ENCODE peak calls at places on chromosomes 12 and 14, in nine cellular contexts. O is GM04503; D is lung; H is activated CD4-positive, alpha-beta T cell treated with anti-CD3 and anti-CD28 coated beads for 48 hours; M is mesothelial cell of epicardium; N is T follicular helper cell; F is stimulated activated CD8-positive, alpha-beta memory T cell treated with anti-CD3 and anti-CD28 coated beads, Interleukin-7, amount 100 ng/mL, for 1 hour; X is myocyte; T is activated T-helper 1 cell treated with anti-CD3 and anti-CD28 coated beads, Interleukin-2, amount 50 U/mL, for 16 hours. I is an unnamed sample.

GRCh38 chr12:77923882-77924281 is 93.2 kb downstream of the NAV3 start:
- DNase-seq in X (no peak), O (no peak), M (no peak), N (no peak), D (no peak), H (no peak), F (no peak), T (no peak), I (no peak)

GRCh38 chr14:68513137-68513536 is 279.7 kb downstream of the ZFP36L1 start:
- DNase-seq in M (no peak), T (no peak), F (no peak), O (no peak), H (no peak), D (no peak), X (no peak), N (no peak), I (no peak)

GRCh38 chr12:12559699-12560296 is 2.9 kb downstream of the DUSP16 start:
- DNase-seq in O (no peak), X (no peak), H (no peak), T (no peak), N (no peak), F (no peak), M (no peak), D (no peak), I (no peak)

GRCh38 chr12:15918066-15918465 is 6.9 kb downstream of the DERA start:
- DNase-seq in T (no peak), D (no peak), F (no peak), X (no peak), O (no peak), M (no peak), N (no peak), H (no peak), I (no peak)

GRCh38 chr12:10600988-10601387 is 12.4 kb downstream of the MAGOHB start:
- DNase-seq in D (no peak), X (no peak), M (no peak), H (no peak), O (no peak), N (no peak), F (no peak), T (no peak), I (no peak)

GRCh38 chr12:41345071-41345470 is 157.0 kb downstream of the PDZRN4 start:
- DNase-seq in F (no peak), O (no peak), T (no peak), D (no peak), M (no peak), H (no peak), N (no peak), X (no peak), I (no peak)

GRCh38 chr12:109998904-109999648 is at the start of gene ANKRD13A:
- DNase-seq in M (peak), T (peak), F (peak), O (peak), D (peak), N (peak), X (peak), H (peak), I (peak)

GRCh38 chr12:86138770-86139169 is 117.4 kb downstream of the MGAT4C start:
- DNase-seq in D (no peak), H (no peak), N (no peak), M (no peak), T (no peak), F (no peak), O (no peak), X (peak), I (no peak)

GRCh38 chr14:97267509-97267908 is 470.3 kb downstream of the VRK1 start:
- DNase-seq in M (no peak), X (no peak), T (no peak), O (no peak), D (no peak), H (no peak), N (no peak), F (no peak), I (no peak)

GRCh38 chr12:12017798-12018197 is 52.9 kb upstream of the BCL2L14 start:
- DNase-seq in D (no peak), X (no peak), H (no peak), M (no peak), O (no peak), F (no peak), T (no peak), N (no peak), I (no peak)

GRCh38 chr14:56899829-56900228 is 89.5 kb upstream of the OTX2 start:
- DNase-seq in X (no peak), M (no peak), T (no peak), O (no peak), D (no peak), N (no peak), H (no peak), F (no peak), I (no peak)

GRCh38 chr14:76591270-76591669 is 170.0 kb upstream of the VASH1 start:
- DNase-seq in T (no peak), H (no peak), X (no peak), O (no peak), F (no peak), M (no peak), N (no peak), D (no peak), I (no peak)

GRCh38 chr14:71619472-71619871 is 312.8 kb upstream of the RGS6 start:
- DNase-seq in H (no peak), N (no peak), D (no peak), X (no peak), O (no peak), T (no peak), F (no peak), M (no peak), I (no peak)

GRCh38 chr14:104184911-104185499 is 46.6 kb downstream of the KIF26A start:
- DNase-seq in H (no peak), D (no peak), N (no peak), T (no peak), M (no peak), X (no peak), O (no peak), F (no peak), I (no peak)

I was measured in NCI-H1092.